ENCODE peak calls at places on chromosomes 5 and 9, in eight cellular contexts. Q, X, L, R, J, G, A and M are unnamed samples.

GRCh38 chr9:12816656-12817101 is 41.9 kb downstream of the LURAP1L start:
- DNase-seq in Q (no peak), X (no peak), L (no peak), R (no peak), J (no peak), G (no peak), A (no peak), M (no peak)

GRCh38 chr9:137834846-137835546 is 42.6 kb upstream of the CACNA1B start:
- DNase-seq in Q (no peak), X (no peak), L (no peak), R (no peak), J (no peak), G (no peak), A (no peak), M (no peak)

GRCh38 chr9:106648799-106649198 is 214.2 kb upstream of the ZNF462 start:
- DNase-seq in Q (no peak), X (peak), L (peak), R (no peak), J (no peak), G (no peak), A (peak), M (no peak)

GRCh38 chr9:24765025-24765756 is 219.5 kb upstream of the IZUMO3 start:
- DNase-seq in Q (no peak), X (no peak), L (no peak), R (no peak), J (no peak), G (no peak), A (no peak), M (no peak)

GRCh38 chr5:67095346-67095871 is 101.2 kb downstream of the CD180 start:
- DNase-seq in Q (peak), X (no peak), L (peak), R (no peak), J (no peak), G (no peak), A (peak), M (no peak)

GRCh38 chr5:62720036-62720441 is 141.4 kb downstream of the LRRC70 start:
- DNase-seq in Q (no peak), X (peak), L (peak), R (no peak), J (peak), G (no peak), A (peak), M (peak)

GRCh38 chr5:16504571-16504970 is 39.0 kb upstream of the ZNF622 start:
- DNase-seq in Q (no peak), X (no peak), L (no peak), R (no peak), J (no peak), G (no peak), A (no peak), M (no peak)

GRCh38 chr9:94813379-94813778 is 86.9 kb downstream of the AOPEP start:
- DNase-seq in Q (no peak), X (no peak), L (peak), R (no peak), J (no peak), G (no peak), A (no peak), M (no peak)

GRCh38 chr5:151458314-151458713 is 10.9 kb downstream of the SLC36A1 start:
- DNase-seq in Q (no peak), X (no peak), L (no peak), R (no peak), J (no peak), G (no peak), A (no peak), M (no peak)

GRCh38 chr9:99905833-99906402 is 536 bp upstream of the STX17 start:
- DNase-seq in Q (no peak), X (no peak), L (no peak), R (no peak), J (no peak), G (no peak), A (no peak), M (no peak)

GRCh38 chr9:9117866-9118265 is 1318.3 kb upstream of the DMAC1 start:
- DNase-seq in Q (no peak), X (no peak), L (no peak), R (no peak), J (no peak), G (no peak), A (no peak), M (no peak)

GRCh38 chr9:87007711-87008360 is 60.5 kb upstream of the GAS1 start:
- DNase-seq in Q (no peak), X (no peak), L (peak), R (no peak), J (no peak), G (no peak), A (peak), M (no peak)

GRCh38 chr9:34591911-34592866 is 2.7 kb upstream of the CNTFR start:
- DNase-seq in Q (no peak), X (no peak), L (no peak), R (no peak), J (no peak), G (no peak), A (no peak), M (no peak)

GRCh38 chr5:96657068-96657467 is 5.1 kb upstream of the CAST start:
- DNase-seq in Q (peak), X (peak), L (peak), R (peak), J (peak), G (no peak), A (peak), M (no peak)

GRCh38 chr9:134993996-134994720 is 76.4 kb upstream of the FCN1 start:
- DNase-seq in Q (no peak), X (no peak), L (no peak), R (no peak), J (no peak), G (no peak), A (no peak), M (no peak)

GRCh38 chr5:149561848-149562247 is 10.6 kb upstream of the CSNK1A1 start:
- DNase-seq in Q (no peak), X (peak), L (peak), R (no peak), J (peak), G (no peak), A (peak), M (no peak)

GRCh38 chr5:132962429-132962928 is 955 bp downstream of the AFF4 start:
- DNase-seq in Q (no peak), X (peak), L (peak), R (no peak), J (peak), G (peak), A (peak), M (no peak)

DNA sequence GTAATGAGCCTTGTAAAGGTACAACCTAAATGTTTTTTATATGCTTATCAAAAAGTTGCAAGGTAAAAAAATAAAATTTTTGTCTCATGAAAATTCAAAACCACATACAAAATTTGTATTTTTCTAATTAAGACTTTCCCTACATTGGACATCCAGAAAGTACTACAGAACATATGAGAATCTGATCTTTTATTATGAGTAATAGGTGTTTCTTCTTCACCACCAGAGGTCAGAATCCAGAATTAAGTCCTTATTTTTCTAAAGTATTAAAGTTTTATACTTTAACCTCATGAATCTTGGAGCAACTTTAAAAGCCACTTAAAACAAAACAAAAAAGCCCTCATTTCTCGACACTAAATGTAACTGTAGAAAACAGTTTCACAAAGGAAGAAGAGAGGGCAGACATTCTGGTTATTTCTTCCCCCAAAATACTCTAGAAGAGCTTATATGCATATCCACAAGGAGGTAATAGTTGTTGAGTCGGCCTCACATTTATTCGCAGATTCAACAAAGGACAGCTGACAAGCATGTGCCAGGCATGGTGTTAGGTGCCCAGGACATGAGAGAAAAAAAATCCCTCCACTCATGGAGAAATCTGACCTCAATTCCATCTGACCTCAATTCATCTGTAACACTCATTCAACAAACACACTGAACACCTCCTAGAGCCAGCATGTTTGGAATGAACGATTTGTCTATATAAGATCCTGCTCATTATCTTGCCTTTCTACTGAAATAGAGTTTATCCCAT is 69.2 kb downstream of the MLLT3 start:
- DNase-seq in Q (no peak), X (no peak), L (peak), R (no peak), J (no peak), G (no peak), A (peak), M (no peak)
- TF ChIP-seq CTCF in Q (peak), X (peak), L (no peak), R (peak), J (no peak), G (peak), A (peak), M (peak)

DNA sequence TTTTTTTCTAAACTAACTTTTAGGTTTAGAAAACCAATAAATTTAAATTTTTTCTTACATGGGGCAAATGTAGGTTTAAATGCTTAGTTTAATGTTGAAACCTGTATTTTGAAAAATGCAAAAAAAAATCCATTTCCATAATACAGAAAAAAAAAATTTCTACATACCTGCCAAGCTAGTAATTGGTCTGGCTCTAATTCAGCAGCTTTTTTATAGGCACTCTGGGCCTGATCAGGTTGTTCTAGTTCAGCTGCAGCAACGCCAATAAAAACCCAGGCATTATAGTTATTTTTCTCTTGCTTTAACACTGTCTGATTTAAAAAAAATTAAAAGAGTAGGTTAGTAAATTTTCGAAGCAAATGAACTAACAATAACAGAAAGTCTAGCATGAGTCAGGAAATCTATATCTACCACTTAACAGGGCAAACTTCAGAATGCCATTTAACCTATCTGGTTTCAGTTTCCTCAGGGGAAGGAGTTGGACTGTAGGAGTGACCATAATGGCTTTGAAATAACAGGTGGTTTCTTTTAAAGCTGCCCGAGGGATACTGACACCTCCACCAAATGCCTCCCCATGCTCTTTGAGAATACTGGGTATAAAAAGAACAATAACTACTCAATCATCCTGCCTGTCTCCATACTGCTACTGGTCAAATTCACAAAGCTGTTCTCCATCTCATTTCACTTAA is 11.6 kb downstream of the SKIC3 start:
- DNase-seq in Q (no peak), X (no peak), L (no peak), R (no peak), J (peak), G (no peak), A (peak), M (no peak)
- TF ChIP-seq CTCF in Q (no peak), X (no peak), L (no peak), R (no peak), J (no peak), G (no peak), A (no peak), M (no peak)

GRCh38 chr5:170266570-170267379 is 30.8 kb downstream of the LCP2 start:
- DNase-seq in Q (no peak), X (no peak), L (no peak), R (peak), J (no peak), G (no peak), A (no peak), M (no peak)

GRCh38 chr5:170268884-170269283 is 28.7 kb downstream of the LCP2 start:
- DNase-seq in Q (no peak), X (no peak), L (no peak), R (no peak), J (peak), G (no peak), A (no peak), M (no peak)

GRCh38 chr5:170267431-170268152 is 30.0 kb downstream of the LCP2 start:
- DNase-seq in Q (peak), X (peak), L (peak), R (peak), J (peak), G (no peak), A (peak), M (peak)

GRCh38 chr5:170269579-170269978 is 28.0 kb downstream of the LCP2 start:
- DNase-seq in Q (peak), X (no peak), L (no peak), R (peak), J (no peak), G (no peak), A (no peak), M (no peak)

DNA sequence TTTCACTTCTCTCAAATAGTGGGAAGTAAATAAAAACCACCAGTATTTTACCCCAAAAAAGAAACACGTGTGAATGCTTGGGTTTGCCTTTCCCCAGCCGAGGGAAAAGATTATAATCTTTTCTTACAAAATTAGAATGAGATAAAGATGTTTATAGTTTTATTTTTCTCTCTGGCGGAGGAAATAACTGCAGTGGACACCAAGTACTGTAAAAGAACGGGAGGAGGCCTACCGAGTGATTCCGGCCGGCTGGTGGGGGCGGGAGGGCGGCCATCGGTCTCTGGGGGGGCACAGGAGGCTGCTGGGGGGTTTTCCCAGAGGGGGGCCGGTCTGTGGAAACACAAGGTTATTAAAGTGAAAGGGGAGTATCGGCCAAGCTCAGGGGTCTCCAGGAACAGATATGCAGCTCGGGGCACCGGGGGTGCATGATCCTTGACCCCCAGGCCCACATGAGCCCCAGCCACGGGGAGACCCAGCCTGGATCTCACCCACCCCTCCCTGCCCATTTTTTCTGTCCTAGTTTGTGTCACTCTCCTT is 29.4 kb downstream of the LCP2 start:
- DNase-seq in Q (no peak), X (no peak), L (no peak), R (no peak), J (no peak), G (no peak), A (no peak), M (no peak)
- TF ChIP-seq CTCF in Q (peak), X (no peak), L (no peak), R (no peak), J (no peak), G (no peak), A (no peak), M (peak)

GRCh38 chr9:2863831-2864230 is 19.9 kb upstream of the PUM3 start:
- DNase-seq in Q (no peak), X (no peak), L (no peak), R (no peak), J (no peak), G (no peak), A (no peak), M (no peak)

GRCh38 chr9:2857564-2858198 is 13.8 kb upstream of the PUM3 start:
- DNase-seq in Q (peak), X (peak), L (peak), R (peak), J (peak), G (peak), A (peak), M (peak)

GRCh38 chr9:2856400-2856799 is 12.5 kb upstream of the PUM3 start:
- DNase-seq in Q (no peak), X (no peak), L (no peak), R (no peak), J (no peak), G (no peak), A (no peak), M (no peak)

GRCh38 chr9:2854617-2855016 is 10.7 kb upstream of the PUM3 start:
- DNase-seq in Q (no peak), X (no peak), L (no peak), R (no peak), J (no peak), G (no peak), A (no peak), M (no peak)

DNA sequence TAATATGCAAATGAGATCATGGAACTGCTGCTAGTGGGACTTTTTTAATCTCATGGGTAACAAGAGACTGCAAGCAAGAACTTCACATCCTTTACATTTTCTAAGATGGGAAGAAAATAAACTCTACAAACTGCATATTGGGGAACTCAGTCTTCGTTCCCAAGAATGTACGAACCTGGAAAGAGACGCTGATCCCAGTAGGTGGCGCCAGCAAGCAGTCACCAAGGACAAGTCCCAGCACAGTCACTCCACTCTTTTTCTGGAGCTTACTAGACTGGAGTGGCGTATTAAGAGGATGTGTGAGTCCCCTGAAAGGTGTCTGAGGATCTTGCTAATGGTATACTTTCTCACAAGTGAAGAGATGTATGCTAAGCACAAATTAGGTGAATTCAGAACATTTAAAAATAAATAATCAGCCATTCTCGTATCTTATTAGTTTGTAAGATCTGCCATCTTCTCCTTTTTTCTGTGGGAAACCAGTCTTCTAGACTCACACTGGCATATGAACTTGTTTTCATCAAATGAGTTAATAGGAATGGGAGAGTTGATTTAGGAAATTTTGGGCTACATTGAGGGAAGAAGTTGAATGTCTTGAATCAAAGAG is 16.0 kb upstream of the PUM3 start:
- DNase-seq in Q (peak), X (peak), L (peak), R (peak), J (peak), G (no peak), A (peak), M (peak)
- TF ChIP-seq CTCF in Q (peak), X (peak), L (peak), R (peak), J (peak), G (peak), A (peak), M (peak)

GRCh38 chr9:93207326-93207814 is 23.4 kb downstream of the WNK2 start:
- DNase-seq in Q (peak), X (no peak), L (peak), R (no peak), J (no peak), G (no peak), A (peak), M (no peak)
- TF ChIP-seq CTCF in Q (peak), X (no peak), L (no peak), R (no peak), J (no peak), G (no peak), A (no peak), M (no peak)